ENCODE peak calls at places on chromosomes 6 and 20, in four cellular contexts. One of them, this sample, is unnamed.

GRCh38 chr20:49276895-49277785 is 717 bp downstream of the ZNFX1 start:
- DNase-seq in mammary epithelial cell: no peak
- DNase-seq in choroid plexus epithelial cell: no peak
- DNase-seq in heart right ventricle: peak; percentile 49
- DNase-seq in this sample: no peak

GRCh38 chr20:25022680-25023079 is 30.1 kb upstream of the APMAP start:
- DNase-seq in mammary epithelial cell: peak; percentile 86
- DNase-seq in choroid plexus epithelial cell: no peak
- DNase-seq in heart right ventricle: peak; percentile 49
- DNase-seq in this sample: peak; percentile 87

GRCh38 chr6:113352029-113352801 is 504.9 kb upstream of the MARCKS start:
- DNase-seq in mammary epithelial cell: peak; percentile 75
- DNase-seq in choroid plexus epithelial cell: peak; percentile 76
- DNase-seq in heart right ventricle: no peak
- DNase-seq in this sample: peak; percentile 92

GRCh38 chr20:50624351-50625016 is 66.9 kb downstream of the RIPOR3 start:
- DNase-seq in mammary epithelial cell: peak; percentile 39
- DNase-seq in choroid plexus epithelial cell: no peak
- DNase-seq in heart right ventricle: no peak
- DNase-seq in this sample: peak; percentile 40

GRCh38 chr20:17304785-17305184 is 77.9 kb downstream of the PCSK2 start:
- DNase-seq in mammary epithelial cell: no peak
- DNase-seq in choroid plexus epithelial cell: no peak
- DNase-seq in heart right ventricle: no peak
- DNase-seq in this sample: no peak

GRCh38 chr6:54194067-54194466 is 82.8 kb downstream of the MLIP start:
- DNase-seq in mammary epithelial cell: peak; percentile 29
- DNase-seq in choroid plexus epithelial cell: peak; percentile 85
- DNase-seq in heart right ventricle: no peak
- DNase-seq in this sample: peak; percentile 34

GRCh38 chr6:56359201-56359899 is 112.0 kb upstream of the COL21A1 start:
- DNase-seq in mammary epithelial cell: peak; percentile 60
- DNase-seq in choroid plexus epithelial cell: peak; percentile 87
- DNase-seq in heart right ventricle: no peak
- DNase-seq in this sample: peak; percentile 70

GRCh38 chr20:32970973-32971300 is 33.3 kb downstream of the SUN5 start:
- DNase-seq in mammary epithelial cell: no peak
- DNase-seq in choroid plexus epithelial cell: no peak
- DNase-seq in heart right ventricle: no peak
- DNase-seq in this sample: no peak

GRCh38 chr6:55594442-55594841 is 15.4 kb upstream of the HMGCLL1 start:
- DNase-seq in mammary epithelial cell: no peak
- DNase-seq in choroid plexus epithelial cell: no peak
- DNase-seq in heart right ventricle: no peak
- DNase-seq in this sample: no peak

GRCh38 chr20:43119720-43120119 is 70.0 kb downstream of the PTPRT start:
- DNase-seq in mammary epithelial cell: no peak
- DNase-seq in choroid plexus epithelial cell: no peak
- DNase-seq in heart right ventricle: no peak
- DNase-seq in this sample: no peak

GRCh38 chr20:46304361-46304760 is 3.9 kb downstream of the CDH22 start:
- DNase-seq in mammary epithelial cell: no peak
- DNase-seq in choroid plexus epithelial cell: no peak
- DNase-seq in heart right ventricle: no peak
- DNase-seq in this sample: no peak

GRCh38 chr6:154937306-154938244 is 57.5 kb upstream of the TIAM2 start:
- DNase-seq in mammary epithelial cell: no peak
- DNase-seq in choroid plexus epithelial cell: peak; percentile 68
- DNase-seq in heart right ventricle: no peak
- DNase-seq in this sample: no peak

GRCh38 chr6:82494367-82494766 is 130.8 kb downstream of the TPBG start:
- DNase-seq in mammary epithelial cell: no peak
- DNase-seq in choroid plexus epithelial cell: no peak
- DNase-seq in heart right ventricle: no peak
- DNase-seq in this sample: no peak

GRCh38 chr6:28673800-28674671 is 148.4 kb downstream of the GPX5 start:
- DNase-seq in mammary epithelial cell: peak; percentile 83
- DNase-seq in choroid plexus epithelial cell: peak; percentile 76
- DNase-seq in heart right ventricle: no peak
- DNase-seq in this sample: peak; percentile 74

GRCh38 chr6:26175428-26176181 is 88.4 kb downstream of the HFE start:
- DNase-seq in mammary epithelial cell: peak; percentile 60
- DNase-seq in choroid plexus epithelial cell: peak; percentile 87
- DNase-seq in heart right ventricle: no peak
- DNase-seq in this sample: peak; percentile 70

GRCh38 chr20:57895161-57895855 is 185.5 kb upstream of the PMEPA1 start:
- DNase-seq in mammary epithelial cell: no peak
- DNase-seq in choroid plexus epithelial cell: no peak
- DNase-seq in heart right ventricle: no peak
- DNase-seq in this sample: no peak

GRCh38 chr6:128327890-128328289 is 192.5 kb downstream of the PTPRK start:
- DNase-seq in mammary epithelial cell: no peak
- DNase-seq in choroid plexus epithelial cell: peak; percentile 48
- DNase-seq in heart right ventricle: no peak
- DNase-seq in this sample: peak; percentile 21

GRCh38 chr6:138013949-138014348 is 93.3 kb downstream of the PERP start:
- DNase-seq in mammary epithelial cell: peak; percentile 63
- DNase-seq in choroid plexus epithelial cell: no peak
- DNase-seq in heart right ventricle: no peak
- DNase-seq in this sample: peak; percentile 67

DNA sequence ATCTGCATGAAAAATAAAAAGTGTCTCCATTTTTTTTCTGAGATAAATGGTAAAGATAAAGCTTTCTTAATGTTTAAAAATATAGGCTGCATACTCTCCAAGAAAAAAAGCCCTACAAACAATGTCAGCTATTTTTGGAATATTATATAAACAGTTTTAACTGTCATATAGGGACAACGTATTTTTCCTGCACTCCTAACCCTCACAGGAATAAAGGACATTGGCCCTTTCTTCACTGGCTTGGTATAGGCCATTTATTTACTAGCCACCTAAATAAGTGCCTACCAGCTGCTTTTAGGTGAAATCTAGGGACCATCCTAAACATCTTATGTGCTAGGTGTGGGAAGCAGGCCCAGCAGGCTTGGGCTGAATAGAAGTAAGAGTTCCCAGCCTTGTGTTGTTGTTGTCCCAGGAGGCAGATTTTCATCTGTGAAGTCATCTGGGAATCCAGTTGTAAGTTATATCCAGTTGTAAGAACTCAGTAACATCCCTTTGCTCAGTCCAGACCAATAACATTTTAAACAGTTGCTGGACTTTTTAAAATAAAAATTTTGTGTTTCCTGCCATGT is 21.3 kb downstream of the FOXO3 start:
- DNase-seq in mammary epithelial cell: no peak
- DNase-seq in choroid plexus epithelial cell: peak; percentile 62
- DNase-seq in heart right ventricle: no peak
- DNase-seq in this sample: no peak
- H3K4me3 ChIP-seq in mammary epithelial cell: peak overlapping the region; percentile 20
- H3K4me3 ChIP-seq in choroid plexus epithelial cell: no peak overlapping the region
- H3K4me3 ChIP-seq in heart right ventricle: no peak overlapping the region
- H3K4me3 ChIP-seq in this sample: no peak overlapping the region

GRCh38 chr6:147209762-147210449 is 5.7 kb downstream of the STXBP5 start:
- DNase-seq in mammary epithelial cell: no peak
- DNase-seq in choroid plexus epithelial cell: no peak
- DNase-seq in heart right ventricle: no peak
- DNase-seq in this sample: no peak

GRCh38 chr6:147204843-147205311 is 660 bp downstream of the STXBP5 start:
- DNase-seq in mammary epithelial cell: peak; percentile 48
- DNase-seq in choroid plexus epithelial cell: no peak
- DNase-seq in heart right ventricle: no peak
- DNase-seq in this sample: peak; percentile 63

GRCh38 chr6:147205690-147206600 is 1.7 kb downstream of the STXBP5 start:
- DNase-seq in mammary epithelial cell: peak; percentile 71
- DNase-seq in choroid plexus epithelial cell: peak; percentile 61
- DNase-seq in heart right ventricle: no peak
- DNase-seq in this sample: no peak

GRCh38 chr6:147207851-147208754 is 3.9 kb downstream of the STXBP5 start:
- DNase-seq in mammary epithelial cell: peak; percentile 26
- DNase-seq in choroid plexus epithelial cell: no peak
- DNase-seq in heart right ventricle: no peak
- DNase-seq in this sample: no peak

GRCh38 chr6:147207351-147207750 is 3.1 kb downstream of the STXBP5 start:
- DNase-seq in mammary epithelial cell: peak; percentile 67
- DNase-seq in choroid plexus epithelial cell: peak; percentile 51
- DNase-seq in heart right ventricle: no peak
- DNase-seq in this sample: no peak
- H3K4me3 ChIP-seq in mammary epithelial cell: peak overlapping the region; percentile 89
- H3K4me3 ChIP-seq in choroid plexus epithelial cell: peak overlapping the region; percentile 33
- H3K4me3 ChIP-seq in heart right ventricle: peak overlapping the region; percentile 74
- H3K4me3 ChIP-seq in this sample: no peak overlapping the region

DNA sequence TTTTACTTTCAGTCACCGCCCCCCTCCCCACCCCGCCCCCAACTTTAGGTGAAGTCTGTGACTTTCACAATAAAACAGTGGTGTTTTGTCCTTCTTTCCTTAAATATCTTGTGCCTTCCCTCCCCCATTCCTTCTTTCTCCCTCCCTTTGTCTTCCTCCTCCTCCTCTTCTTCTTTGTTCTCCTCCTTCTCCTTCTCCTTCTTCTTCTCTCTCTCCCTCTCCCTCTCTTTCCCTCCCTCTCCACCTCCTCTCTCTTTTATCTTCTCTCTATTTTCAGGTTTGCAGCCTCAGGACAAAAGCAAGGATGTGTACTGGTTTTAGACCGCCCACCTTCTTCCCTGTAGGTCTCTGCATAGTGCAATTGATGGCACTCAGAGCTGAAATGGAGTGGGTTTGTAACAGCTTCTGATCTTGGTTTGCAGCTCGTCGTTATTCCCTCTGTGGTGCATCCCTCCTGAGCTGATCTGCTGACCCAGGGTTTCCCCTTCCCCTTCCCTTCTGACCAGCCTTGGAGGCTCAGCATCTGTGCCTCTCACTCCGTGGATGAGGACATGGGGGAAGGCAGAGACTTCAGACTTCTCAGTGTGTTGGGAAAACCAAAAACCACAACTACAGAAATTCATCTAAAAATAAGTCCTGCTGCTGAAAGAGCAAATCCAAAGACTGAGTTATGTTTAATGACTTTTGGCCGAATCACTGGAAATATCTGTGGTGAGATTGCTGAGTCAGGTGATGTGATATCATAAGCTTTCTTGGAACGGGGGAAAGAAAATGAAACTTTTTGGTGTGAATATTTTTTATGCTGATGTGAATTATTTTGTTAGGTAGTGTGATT is 6.9 kb downstream of the VGLL2 start:
- DNase-seq in mammary epithelial cell: no peak
- DNase-seq in choroid plexus epithelial cell: no peak
- DNase-seq in heart right ventricle: no peak
- DNase-seq in this sample: no peak
- H3K4me3 ChIP-seq in mammary epithelial cell: no peak overlapping the region
- H3K4me3 ChIP-seq in choroid plexus epithelial cell: no peak overlapping the region
- H3K4me3 ChIP-seq in heart right ventricle: no peak overlapping the region
- H3K4me3 ChIP-seq in this sample: no peak overlapping the region

DNA sequence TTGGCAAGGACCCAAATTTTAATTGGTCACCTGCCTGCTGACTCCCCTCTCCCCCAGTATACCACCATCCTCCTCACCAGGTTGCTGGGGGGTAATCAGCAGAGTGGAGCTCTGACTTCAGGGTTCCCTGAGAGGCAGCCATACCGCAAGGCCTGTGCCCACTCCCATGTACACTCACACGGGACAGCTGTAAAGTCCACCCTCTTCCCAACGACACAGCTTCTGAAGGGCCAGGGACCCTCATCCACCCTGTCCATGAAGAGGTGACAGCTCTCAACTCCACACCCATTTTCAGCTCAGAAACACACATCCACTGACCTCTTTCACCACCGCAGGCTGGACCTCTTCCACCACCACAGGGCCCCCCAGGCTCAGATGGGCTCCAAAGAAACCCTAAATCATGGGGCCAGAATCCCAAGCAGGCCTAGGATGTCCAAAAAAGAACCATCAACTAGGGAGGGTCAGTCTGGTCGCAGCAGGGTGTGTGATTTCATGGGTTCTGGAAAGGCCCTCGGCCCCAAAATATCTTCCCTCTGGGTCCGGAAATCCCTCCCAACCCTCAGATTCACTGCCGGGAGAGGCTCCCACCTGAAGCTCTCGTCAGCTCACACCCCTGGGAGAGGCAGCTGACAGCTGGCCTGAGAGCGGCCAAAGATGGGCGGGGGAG is 29.9 kb downstream of the TFEB start:
- DNase-seq in mammary epithelial cell: no peak
- DNase-seq in choroid plexus epithelial cell: no peak
- DNase-seq in heart right ventricle: no peak
- DNase-seq in this sample: no peak
- H3K4me3 ChIP-seq in mammary epithelial cell: no peak overlapping the region
- H3K4me3 ChIP-seq in choroid plexus epithelial cell: no peak overlapping the region
- H3K4me3 ChIP-seq in heart right ventricle: peak overlapping the region; percentile 33
- H3K4me3 ChIP-seq in this sample: no peak overlapping the region

GRCh38 chr6:151682251-151682650 is 125.2 kb upstream of the ESR1 start:
- DNase-seq in mammary epithelial cell: no peak
- DNase-seq in choroid plexus epithelial cell: no peak
- DNase-seq in heart right ventricle: no peak
- DNase-seq in this sample: no peak

GRCh38 chr6:151682922-151683321 is 124.6 kb upstream of the ESR1 start:
- DNase-seq in mammary epithelial cell: no peak
- DNase-seq in choroid plexus epithelial cell: no peak
- DNase-seq in heart right ventricle: no peak
- DNase-seq in this sample: no peak

GRCh38 chr6:151679941-151680340 is 127.5 kb upstream of the ESR1 start:
- DNase-seq in mammary epithelial cell: no peak
- DNase-seq in choroid plexus epithelial cell: no peak
- DNase-seq in heart right ventricle: no peak
- DNase-seq in this sample: no peak

GRCh38 chr6:151680846-151681425 is 126.5 kb upstream of the ESR1 start:
- DNase-seq in mammary epithelial cell: no peak
- DNase-seq in choroid plexus epithelial cell: no peak
- DNase-seq in heart right ventricle: no peak
- DNase-seq in this sample: no peak

DNA sequence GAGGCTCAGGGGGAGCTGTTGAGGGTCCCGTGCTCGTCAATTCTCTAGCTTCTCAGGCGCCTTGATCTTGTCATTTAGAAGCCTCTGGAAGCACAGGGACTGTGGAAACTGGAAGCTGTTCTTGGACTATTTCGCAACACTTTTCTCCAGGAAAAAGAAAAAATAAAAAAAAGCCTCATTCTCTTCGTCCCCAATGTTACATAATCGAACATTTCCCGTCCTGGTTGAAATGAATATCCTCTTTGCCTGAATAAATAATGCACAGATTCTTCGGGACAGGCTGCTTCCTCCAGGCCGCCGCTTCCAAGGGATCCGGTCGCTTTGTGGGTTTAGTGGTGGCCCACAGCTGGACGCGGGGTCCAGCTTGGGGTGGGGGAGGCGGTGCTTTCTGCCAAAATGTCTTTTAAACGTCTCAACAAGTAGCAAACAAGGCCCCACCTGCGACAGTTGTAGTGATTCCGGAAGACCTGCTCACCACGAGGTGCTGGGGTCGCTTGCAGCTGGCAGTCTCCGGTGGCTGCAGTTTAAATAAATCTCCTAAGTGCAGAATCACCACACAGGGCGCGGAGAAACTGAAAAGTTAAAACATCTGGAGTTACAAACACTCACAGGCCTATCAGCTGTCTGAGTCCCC is 125.9 kb upstream of the ESR1 start:
- DNase-seq in mammary epithelial cell: no peak
- DNase-seq in choroid plexus epithelial cell: peak; percentile 26
- DNase-seq in heart right ventricle: peak; percentile 18
- DNase-seq in this sample: no peak
- H3K4me3 ChIP-seq in mammary epithelial cell: no peak overlapping the region
- H3K4me3 ChIP-seq in choroid plexus epithelial cell: peak overlapping the region; percentile 45
- H3K4me3 ChIP-seq in heart right ventricle: peak overlapping the region; percentile 23
- H3K4me3 ChIP-seq in this sample: peak overlapping the region; percentile 3